ENCODE peak calls at places on chromosome 2, in six cellular contexts. E is NCI-H1092, G is GM20000, H is endothelial cell, I is Peyer's patch, F is NCI-H446. K is an unnamed sample.

GRCh38 chr2:144645055-144645778 is 125.3 kb upstream of the ZEB2 start:
- DNase-seq in I (no peak), E (no peak), G (no peak), F (no peak), H (no peak), K (no peak)

GRCh38 chr2:135504811-135505210 is 26.2 kb downstream of the ZRANB3 start:
- DNase-seq in H (no peak), E (no peak), I (no peak), F (no peak), G (no peak), K (no peak)

GRCh38 chr2:119545076-119545475 is 827 bp downstream of the CFAP221 start:
- DNase-seq in H (no peak), E (no peak), I (no peak), F (no peak), G (no peak), K (no peak)

GRCh38 chr2:200786423-200786822 is 25.3 kb upstream of the BZW1 start:
- DNase-seq in H (no peak), I (no peak), E (no peak), G (no peak), F (no peak), K (no peak)

GRCh38 chr2:207332473-207333212 is 166.9 kb upstream of the KLF7 start:
- DNase-seq in F (no peak), H (no peak), I (no peak), E (no peak), G (no peak), K (no peak)

GRCh38 chr2:231362785-231363184 is 32.7 kb upstream of the B3GNT7 start:
- DNase-seq in F (no peak), E (no peak), H (no peak), I (peak), G (peak), K (no peak)

GRCh38 chr2:123164216-123164615 is 860.9 kb upstream of the CNTNAP5 start:
- DNase-seq in E (no peak), H (no peak), F (no peak), G (no peak), I (no peak), K (no peak)

GRCh38 chr2:15753811-15754702 is 162.4 kb downstream of the DDX1 start:
- DNase-seq in G (no peak), H (no peak), F (no peak), I (no peak), E (no peak), K (no peak)

GRCh38 chr2:127075821-127076220 is 31.1 kb downstream of the BIN1 start:
- DNase-seq in E (no peak), I (no peak), H (no peak), G (no peak), F (no peak), K (no peak)

GRCh38 chr2:174778479-174778962 is 14.2 kb upstream of the CHRNA1 start:
- DNase-seq in I (no peak), G (peak), E (no peak), F (no peak), H (no peak), K (peak)

GRCh38 chr2:235268535-235268934 is 225.3 kb upstream of the AGAP1 start:
- DNase-seq in I (no peak), G (no peak), F (no peak), E (no peak), H (no peak), K (no peak)

GRCh38 chr2:140994856-140995255 is 1136.0 kb downstream of the LRP1B start:
- DNase-seq in H (no peak), G (no peak), E (no peak), I (no peak), F (no peak), K (no peak)

GRCh38 chr2:12173271-12173942 is 427.0 kb downstream of the LPIN1 start:
- DNase-seq in H (no peak), I (no peak), F (no peak), G (no peak), E (no peak), K (no peak)

GRCh38 chr2:63840081-63840784 is 1.5 kb upstream of the UGP2 start:
- DNase-seq in I (no peak), E (no peak), F (no peak), G (peak), H (no peak), K (no peak)

GRCh38 chr2:176132397-176133086 is 3.0 kb downstream of the HOXD8 start:
- DNase-seq in G (no peak), I (peak), F (no peak), H (no peak), E (no peak), K (no peak)

GRCh38 chr2:173210270-173211196 is 134.9 kb downstream of the MAP3K20 start:
- DNase-seq in F (peak), E (peak), H (peak), I (no peak), G (peak), K (no peak)

GRCh38 chr2:67752964-67753363 is 309.8 kb downstream of the C1D start:
- DNase-seq in H (no peak), F (no peak), G (no peak), E (no peak), I (no peak), K (no peak)

GRCh38 chr2:98554116-98554861 is 54.0 kb downstream of the COA5 start:
- DNase-seq in I (no peak), F (no peak), G (no peak), H (no peak), E (no peak), K (no peak)

K was measured in activated CD8-positive, alpha-beta memory T cell treated with anti-CD3 and anti-CD28 coated beads for 48 hours.